ENCODE peak calls at places on chromosomes 13 and 19, in four cellular contexts. F is nephron progenitor cell, J is left ventricle myocardium superior, H is small intestine. E is an unnamed sample.

GRCh38 chr19:3976495-3977241 is 5.8 kb upstream of the DAPK3 start:
- DNase-seq in H (no peak), J (no peak), F (no peak), E (peak)

GRCh38 chr19:57477191-57478008 is at the start of gene ZNF772:
- DNase-seq in F (peak), J (peak), H (peak), E (peak)

GRCh38 chr19:4278460-4278901 is 585 bp upstream of the SHD start:
- DNase-seq in H (no peak), J (no peak), F (no peak), E (peak)

GRCh38 chr19:1873524-1874473 is 10.4 kb upstream of the KLF16 start:
- DNase-seq in H (no peak), J (peak), F (no peak), E (no peak)

GRCh38 chr19:610801-611505 is 21.3 kb downstream of the HCN2 start:
- DNase-seq in J (peak), H (peak), F (peak), E (no peak)

GRCh38 chr19:29337029-29337428 is 124.1 kb upstream of the UQCRFS1 start:
- DNase-seq in J (no peak), H (no peak), F (no peak), E (no peak)

GRCh38 chr19:35318679-35319448 is 10.1 kb upstream of the CD22 start:
- DNase-seq in J (peak), F (no peak), H (no peak), E (no peak)

GRCh38 chr13:49690133-49690989 is 925 bp downstream of the EBPL start:
- DNase-seq in F (no peak), J (no peak), H (peak), E (no peak)

GRCh38 chr13:50732712-50733111 is 110.8 kb downstream of the DLEU7 start:
- DNase-seq in J (no peak), H (no peak), F (no peak), E (no peak)

GRCh38 chr13:44109986-44110640 is 230.4 kb downstream of the LACC1 start:
- DNase-seq in J (no peak), H (peak), F (no peak), E (no peak)

GRCh38 chr19:35782589-35782988 is 7.2 kb downstream of the ARHGAP33 start:
- DNase-seq in F (no peak), J (no peak), H (no peak), E (no peak)